ENCODE peak calls at places on chromosomes 6 and 20, in five cellular contexts. G, X, D, E and F are unnamed samples. For H3K4me1, the result is how much of the 10 kb centered on the place peaks cover.

GRCh38 chr6:2376429-2377355 is 131.3 kb upstream of the GMDS start:
- DNase-seq in G (no peak), X (peak), D (no peak), E (no peak), F (no peak)

GRCh38 chr20:24032412-24032898 is 43.9 kb upstream of the GGTLC1 start:
- DNase-seq in G (no peak), X (no peak), D (no peak), E (no peak), F (no peak)

GRCh38 chr6:55643868-55644267 is 64.9 kb upstream of the HMGCLL1 start:
- DNase-seq in G (no peak), E (no peak), D (no peak), X (peak), F (no peak)

GRCh38 chr20:38563802-38564431 is 17.1 kb upstream of the ADIG start:
- DNase-seq in G (no peak), E (no peak), D (no peak), X (no peak), F (no peak)

GRCh38 chr6:95596021-95596420 is 18.7 kb downstream of the MANEA start:
- DNase-seq in E (no peak), G (no peak), X (no peak), D (no peak), F (no peak)

GRCh38 chr20:33793011-33793931 is 17.9 kb upstream of the CHMP4B start:
- DNase-seq in G (no peak), E (peak), D (no peak), X (peak), F (no peak)

GRCh38 chr6:134074151-134074712 is 21.8 kb upstream of the SLC2A12 start:
- DNase-seq in G (no peak), X (no peak), D (no peak), E (no peak), F (no peak)

GRCh38 chr6:39377530-39377929 is 55.0 kb upstream of the KCNK16 start:
- DNase-seq in X (peak), E (peak), G (no peak), D (peak), F (peak)

GRCh38 chr6:137049095-137049494 is 4.3 kb upstream of the IL20RA start:
- DNase-seq in X (no peak), E (no peak), D (no peak), G (no peak), F (no peak)

GRCh38 chr6:161414180-161414579 is 140.3 kb upstream of the AGPAT4 start:
- DNase-seq in E (peak), D (no peak), X (no peak), G (no peak), F (peak)

GRCh38 chr20:36548006-36548315 is 6.6 kb downstream of the MYL9 start:
- DNase-seq in E (peak), G (no peak), D (no peak), X (no peak), F (no peak)

DNA sequence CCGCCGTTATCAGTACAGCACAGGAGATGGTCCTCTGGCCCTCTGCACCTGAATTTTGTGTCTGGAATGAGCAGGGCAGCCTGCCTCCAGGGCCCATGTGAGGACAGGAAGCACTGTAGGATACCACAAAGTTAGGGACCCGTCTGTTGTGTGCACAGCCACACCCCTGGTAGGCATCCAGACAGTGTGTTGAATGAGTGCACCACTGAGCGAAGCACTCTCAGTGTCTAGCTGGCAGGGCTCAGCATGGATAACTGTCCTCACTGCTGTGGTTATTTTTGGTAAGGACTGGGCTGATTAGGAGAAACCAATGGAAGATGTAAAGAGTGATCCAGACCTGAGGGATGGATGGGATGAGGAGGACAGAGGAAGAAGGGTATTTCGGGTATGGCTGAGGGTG is 178.7 kb downstream of the CLIC5 start:
- DNase-seq in D (no peak), E (no peak), X (no peak), G (no peak), F (peak)
- H3K4me3 ChIP-seq in D (no peak), E (no peak), X (no peak), G (no peak), F (no peak)

DNA sequence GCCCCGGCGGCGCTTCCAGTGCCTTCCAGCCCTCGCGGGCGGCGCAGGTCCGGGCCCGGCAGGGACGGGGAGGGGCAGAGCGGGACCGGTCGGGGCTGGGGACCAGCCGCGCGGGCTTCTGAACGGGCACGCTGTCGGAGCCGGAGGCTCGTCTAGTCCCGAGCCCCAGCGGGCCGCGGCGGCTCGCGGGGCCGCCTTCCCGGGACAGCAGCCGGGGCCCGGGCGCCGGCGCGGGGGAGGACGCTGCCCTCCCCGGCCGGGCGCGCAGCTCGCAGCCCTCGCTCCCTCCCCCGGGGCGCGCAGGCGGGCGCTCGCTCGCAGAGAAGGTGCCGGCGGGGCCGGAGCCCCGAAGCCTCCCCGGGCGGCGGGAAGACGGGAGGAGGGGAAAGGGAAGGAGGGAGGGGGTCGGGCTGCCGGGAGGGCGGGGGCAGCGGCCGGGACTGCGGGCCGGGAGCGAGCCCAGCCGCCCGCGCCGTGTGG is 696 bp upstream of the SIRPA start:
- DNase-seq in G (no peak), X (peak), E (peak), D (no peak), F (peak)
- H3K4me1 ChIP-seq in G (under half), X (under half), E (under half), D (under half), F (under half)

GRCh38 chr6:101826678-101827077 is 433.2 kb downstream of the GRIK2 start:
- DNase-seq in E (no peak), G (no peak), X (no peak), D (no peak), F (no peak)

GRCh38 chr6:101826259-101826658 is 432.8 kb downstream of the GRIK2 start:
- DNase-seq in D (no peak), E (no peak), G (no peak), X (no peak), F (no peak)

GRCh38 chr6:101832371-101832770 is 438.9 kb downstream of the GRIK2 start:
- DNase-seq in G (no peak), X (no peak), D (no peak), E (peak), F (no peak)

GRCh38 chr6:101824551-101825345 is 431.2 kb downstream of the GRIK2 start:
- DNase-seq in G (no peak), D (no peak), X (no peak), E (no peak), F (no peak)

GRCh38 chr6:101830501-101831031 is 437.1 kb downstream of the GRIK2 start:
- DNase-seq in D (no peak), X (peak), G (no peak), E (no peak), F (no peak)
- H3K27ac ChIP-seq in D (no peak), X (peak), G (no peak), E (no peak), F (no peak)

GRCh38 chr6:89084542-89084941 is 4.0 kb downstream of the PNRC1 start:
- DNase-seq in D (no peak), X (no peak), G (no peak), E (no peak), F (no peak)
- H3K4me3 ChIP-seq in D (no peak), X (peak), G (no peak), E (peak), F (no peak)

DNA sequence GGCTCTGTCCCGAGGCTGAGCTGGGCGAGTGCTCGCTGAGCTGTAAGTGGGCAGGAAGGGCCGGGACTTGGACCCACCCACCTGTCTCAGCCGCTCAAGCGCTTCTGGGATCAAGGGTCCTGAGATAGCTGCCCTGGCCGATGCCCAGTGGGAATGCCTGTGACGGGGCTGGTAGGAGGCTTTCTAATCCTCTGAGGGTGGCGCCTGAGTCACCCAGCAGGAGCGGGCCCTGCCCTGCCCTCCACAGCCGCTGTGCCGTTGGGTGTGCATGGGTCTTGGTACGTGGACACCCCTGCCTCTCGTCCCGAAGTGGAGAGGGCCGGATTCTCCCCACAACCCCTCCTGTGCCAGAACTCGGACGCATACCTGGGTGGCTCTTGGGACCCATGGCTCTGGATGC is 43.1 kb upstream of the GATA5 start:
- DNase-seq in D (no peak), G (no peak), X (no peak), E (peak), F (no peak)
- H3K4me1 ChIP-seq in D (under half), G (under half), X (under half), E (under half), F (under half)

DNA sequence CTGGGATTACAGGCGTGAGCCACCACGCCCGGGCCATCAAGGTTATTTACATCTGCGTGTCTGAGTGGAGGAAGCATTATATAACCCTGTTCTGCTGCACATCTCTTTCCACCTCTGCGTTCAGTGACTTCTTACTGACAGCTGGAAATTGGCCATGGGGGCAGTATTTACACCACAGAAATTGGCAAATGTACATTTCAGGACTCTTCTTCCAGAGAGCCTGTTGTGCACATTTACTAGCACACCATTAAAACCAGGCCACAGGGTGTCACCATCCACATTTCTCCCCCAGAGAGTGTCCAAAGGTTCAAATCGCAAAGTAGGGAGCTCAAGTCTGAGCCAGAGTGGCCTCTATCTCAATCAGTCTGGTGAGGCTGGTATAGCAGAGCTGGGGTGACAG is 62.9 kb upstream of the SNX9 start:
- DNase-seq in X (no peak), D (no peak), G (no peak), E (no peak), F (no peak)
- H3K27ac ChIP-seq in X (peak), D (no peak), G (no peak), E (no peak), F (no peak)

GRCh38 chr6:33192671-33193602 is 670 bp upstream of the COL11A2 start:
- DNase-seq in E (peak), G (no peak), X (peak), D (no peak), F (no peak)
- H3K4me3 ChIP-seq in E (peak), G (peak), X (peak), D (peak), F (no peak)

DNA sequence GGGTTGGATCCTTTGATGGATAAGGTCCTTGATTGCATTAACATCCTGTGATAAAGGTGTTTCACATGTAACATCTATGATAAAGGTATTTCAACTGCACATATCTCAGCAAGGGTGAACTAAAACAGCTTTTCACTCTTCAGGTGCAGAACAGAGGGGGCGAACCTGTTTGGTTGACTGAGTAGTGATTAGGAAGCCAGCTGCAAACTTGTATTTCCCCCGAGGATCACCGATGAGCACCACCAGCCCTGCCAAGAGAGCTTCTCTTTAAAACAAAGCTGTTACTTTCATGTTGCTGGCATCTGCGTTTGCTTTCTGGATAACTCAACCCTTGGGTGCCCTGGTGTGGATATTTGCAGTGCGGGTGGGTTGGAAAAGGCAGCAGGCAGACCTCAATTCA is 39.6 kb downstream of the JAG1 start:
- DNase-seq in D (no peak), G (no peak), X (no peak), E (no peak), F (no peak)
- H3K4me1 ChIP-seq in D (under half), G (under half), X (under half), E (under half), F (under half)

GRCh38 chr20:4326194-4327065 is 311.1 kb upstream of the RNF24 start:
- DNase-seq in G (no peak), D (no peak), E (no peak), X (peak), F (no peak)
- H3K27ac ChIP-seq in G (no peak), D (no peak), E (no peak), X (no peak), F (no peak)